ENCODE peak calls at places on chromosomes 11 and 22, in seven cellular contexts. One of them, this sample, is unnamed.

GRCh38 chr11:61617515-61617914 is 36.6 kb upstream of the SYT7 start:
- DNase-seq in neural crest cell: no peak
- DNase-seq in endothelial cell: no peak
- DNase-seq in cardiac muscle cell: no peak
- DNase-seq in fibroblast of mammary gland: peak
- DNase-seq in lower leg skin: no peak
- DNase-seq in neural progenitor cell: no peak
- DNase-seq in this sample: no peak

GRCh38 chr11:69173925-69174591 is 18.3 kb downstream of the SMIM38 start:
- DNase-seq in neural crest cell: no peak
- DNase-seq in endothelial cell: no peak
- DNase-seq in cardiac muscle cell: no peak
- DNase-seq in fibroblast of mammary gland: no peak
- DNase-seq in lower leg skin: no peak
- DNase-seq in neural progenitor cell: no peak
- DNase-seq in this sample: no peak

GRCh38 chr11:128029219-128029722 is 558.1 kb downstream of the ETS1 start:
- DNase-seq in neural crest cell: no peak
- DNase-seq in endothelial cell: no peak
- DNase-seq in cardiac muscle cell: no peak
- DNase-seq in fibroblast of mammary gland: peak
- DNase-seq in lower leg skin: no peak
- DNase-seq in neural progenitor cell: no peak
- DNase-seq in this sample: no peak

GRCh38 chr11:64239662-64240466 is 1.0 kb upstream of the FKBP2 start:
- DNase-seq in neural crest cell: no peak
- DNase-seq in endothelial cell: no peak
- DNase-seq in cardiac muscle cell: no peak
- DNase-seq in fibroblast of mammary gland: no peak
- DNase-seq in lower leg skin: no peak
- DNase-seq in neural progenitor cell: no peak
- DNase-seq in this sample: no peak

GRCh38 chr11:34583818-34584217 is 37.1 kb upstream of the EHF start:
- DNase-seq in neural crest cell: no peak
- DNase-seq in endothelial cell: no peak
- DNase-seq in cardiac muscle cell: no peak
- DNase-seq in fibroblast of mammary gland: no peak
- DNase-seq in lower leg skin: no peak
- DNase-seq in neural progenitor cell: no peak
- DNase-seq in this sample: no peak

GRCh38 chr11:12113294-12113693 is 2.9 kb downstream of the MICAL2 start:
- DNase-seq in neural crest cell: no peak
- DNase-seq in endothelial cell: no peak
- DNase-seq in cardiac muscle cell: no peak
- DNase-seq in fibroblast of mammary gland: no peak
- DNase-seq in lower leg skin: no peak
- DNase-seq in neural progenitor cell: no peak
- DNase-seq in this sample: no peak

GRCh38 chr11:76824083-76824939 is 36.4 kb upstream of the ACER3 start:
- DNase-seq in neural crest cell: no peak
- DNase-seq in endothelial cell: no peak
- DNase-seq in cardiac muscle cell: no peak
- DNase-seq in fibroblast of mammary gland: peak
- DNase-seq in lower leg skin: no peak
- DNase-seq in neural progenitor cell: no peak
- DNase-seq in this sample: peak

GRCh38 chr11:108693852-108694251 is 29.0 kb downstream of the DDX10 start:
- DNase-seq in neural crest cell: no peak
- DNase-seq in endothelial cell: no peak
- DNase-seq in cardiac muscle cell: no peak
- DNase-seq in fibroblast of mammary gland: peak
- DNase-seq in lower leg skin: no peak
- DNase-seq in neural progenitor cell: no peak
- DNase-seq in this sample: no peak

GRCh38 chr11:58059011-58059358 is 28.2 kb downstream of the OR6Q1 start:
- DNase-seq in neural crest cell: no peak
- DNase-seq in endothelial cell: no peak
- DNase-seq in cardiac muscle cell: peak
- DNase-seq in fibroblast of mammary gland: peak
- DNase-seq in lower leg skin: no peak
- DNase-seq in neural progenitor cell: peak
- DNase-seq in this sample: no peak

GRCh38 chr11:65643971-65644370 is 6.1 kb downstream of the SIPA1 start:
- DNase-seq in neural crest cell: no peak
- DNase-seq in endothelial cell: no peak
- DNase-seq in cardiac muscle cell: no peak
- DNase-seq in fibroblast of mammary gland: no peak
- DNase-seq in lower leg skin: no peak
- DNase-seq in neural progenitor cell: no peak
- DNase-seq in this sample: no peak

GRCh38 chr22:23120415-23120899 is 21.3 kb downstream of the RSPH14 start:
- DNase-seq in neural crest cell: no peak
- DNase-seq in endothelial cell: no peak
- DNase-seq in cardiac muscle cell: no peak
- DNase-seq in fibroblast of mammary gland: no peak
- DNase-seq in lower leg skin: no peak
- DNase-seq in neural progenitor cell: no peak
- DNase-seq in this sample: no peak

GRCh38 chr11:123357990-123358827 is 71.9 kb upstream of the GRAMD1B start:
- DNase-seq in neural crest cell: peak
- DNase-seq in endothelial cell: peak
- DNase-seq in cardiac muscle cell: peak
- DNase-seq in fibroblast of mammary gland: peak
- DNase-seq in lower leg skin: no peak
- DNase-seq in neural progenitor cell: peak
- DNase-seq in this sample: peak

GRCh38 chr22:30314918-30315317 is 11.8 kb downstream of the TBC1D10A start:
- DNase-seq in neural crest cell: no peak
- DNase-seq in endothelial cell: no peak
- DNase-seq in cardiac muscle cell: no peak
- DNase-seq in fibroblast of mammary gland: no peak
- DNase-seq in lower leg skin: no peak
- DNase-seq in neural progenitor cell: no peak
- DNase-seq in this sample: no peak

GRCh38 chr11:72189448-72190250 is 2.3 kb upstream of the FOLR1 start:
- DNase-seq in neural crest cell: no peak
- DNase-seq in endothelial cell: no peak
- DNase-seq in cardiac muscle cell: no peak
- DNase-seq in fibroblast of mammary gland: no peak
- DNase-seq in lower leg skin: peak
- DNase-seq in neural progenitor cell: peak
- DNase-seq in this sample: no peak

GRCh38 chr11:121393855-121394254 is 58.3 kb upstream of the SORL1 start:
- DNase-seq in neural crest cell: no peak
- DNase-seq in endothelial cell: no peak
- DNase-seq in cardiac muscle cell: no peak
- DNase-seq in fibroblast of mammary gland: no peak
- DNase-seq in lower leg skin: no peak
- DNase-seq in neural progenitor cell: no peak
- DNase-seq in this sample: no peak

GRCh38 chr11:129023968-129024676 is 81.5 kb upstream of the TP53AIP1 start:
- DNase-seq in neural crest cell: no peak
- DNase-seq in endothelial cell: no peak
- DNase-seq in cardiac muscle cell: peak
- DNase-seq in fibroblast of mammary gland: no peak
- DNase-seq in lower leg skin: no peak
- DNase-seq in neural progenitor cell: peak
- DNase-seq in this sample: no peak

GRCh38 chr11:120344302-120345004 is 8.2 kb downstream of the ARHGEF12 start:
- DNase-seq in neural crest cell: no peak
- DNase-seq in endothelial cell: no peak
- DNase-seq in cardiac muscle cell: no peak
- DNase-seq in fibroblast of mammary gland: peak
- DNase-seq in lower leg skin: no peak
- DNase-seq in neural progenitor cell: no peak
- DNase-seq in this sample: no peak

GRCh38 chr11:12840871-12841516 is 166.8 kb downstream of the TEAD1 start:
- DNase-seq in neural crest cell: no peak
- DNase-seq in endothelial cell: no peak
- DNase-seq in cardiac muscle cell: no peak
- DNase-seq in fibroblast of mammary gland: peak
- DNase-seq in lower leg skin: no peak
- DNase-seq in neural progenitor cell: peak
- DNase-seq in this sample: no peak

GRCh38 chr11:88188251-88189030 is 13.2 kb upstream of the RAB38 start:
- DNase-seq in neural crest cell: no peak
- DNase-seq in endothelial cell: no peak
- DNase-seq in cardiac muscle cell: no peak
- DNase-seq in fibroblast of mammary gland: no peak
- DNase-seq in lower leg skin: no peak
- DNase-seq in neural progenitor cell: no peak
- DNase-seq in this sample: no peak

GRCh38 chr11:35593143-35593542 is 25.1 kb upstream of the FJX1 start:
- DNase-seq in neural crest cell: no peak
- DNase-seq in endothelial cell: no peak
- DNase-seq in cardiac muscle cell: no peak
- DNase-seq in fibroblast of mammary gland: peak
- DNase-seq in lower leg skin: no peak
- DNase-seq in neural progenitor cell: no peak
- DNase-seq in this sample: no peak

GRCh38 chr11:70824590-70825300 is 426.4 kb downstream of the CTTN start:
- DNase-seq in neural crest cell: no peak
- DNase-seq in endothelial cell: no peak
- DNase-seq in cardiac muscle cell: no peak
- DNase-seq in fibroblast of mammary gland: no peak
- DNase-seq in lower leg skin: no peak
- DNase-seq in neural progenitor cell: peak
- DNase-seq in this sample: no peak

GRCh38 chr11:45102810-45103621 is 43.4 kb upstream of the PRDM11 start:
- DNase-seq in neural crest cell: peak
- DNase-seq in endothelial cell: peak
- DNase-seq in cardiac muscle cell: peak
- DNase-seq in fibroblast of mammary gland: peak
- DNase-seq in lower leg skin: peak
- DNase-seq in neural progenitor cell: peak
- DNase-seq in this sample: peak

GRCh38 chr11:113339909-113340569 is 25.7 kb downstream of the TTC12 start:
- DNase-seq in neural crest cell: no peak
- DNase-seq in endothelial cell: no peak
- DNase-seq in cardiac muscle cell: no peak
- DNase-seq in fibroblast of mammary gland: no peak
- DNase-seq in lower leg skin: no peak
- DNase-seq in neural progenitor cell: no peak
- DNase-seq in this sample: no peak

GRCh38 chr22:33451851-33452469 is 393.8 kb upstream of the SYN3 start:
- DNase-seq in neural crest cell: no peak
- DNase-seq in endothelial cell: no peak
- DNase-seq in cardiac muscle cell: peak
- DNase-seq in fibroblast of mammary gland: no peak
- DNase-seq in lower leg skin: no peak
- DNase-seq in neural progenitor cell: no peak
- DNase-seq in this sample: no peak

GRCh38 chr11:11569936-11570491 is 51.8 kb downstream of the GALNT18 start:
- DNase-seq in neural crest cell: no peak
- DNase-seq in endothelial cell: peak
- DNase-seq in cardiac muscle cell: no peak
- DNase-seq in fibroblast of mammary gland: peak
- DNase-seq in lower leg skin: peak
- DNase-seq in neural progenitor cell: no peak
- DNase-seq in this sample: no peak

DNA sequence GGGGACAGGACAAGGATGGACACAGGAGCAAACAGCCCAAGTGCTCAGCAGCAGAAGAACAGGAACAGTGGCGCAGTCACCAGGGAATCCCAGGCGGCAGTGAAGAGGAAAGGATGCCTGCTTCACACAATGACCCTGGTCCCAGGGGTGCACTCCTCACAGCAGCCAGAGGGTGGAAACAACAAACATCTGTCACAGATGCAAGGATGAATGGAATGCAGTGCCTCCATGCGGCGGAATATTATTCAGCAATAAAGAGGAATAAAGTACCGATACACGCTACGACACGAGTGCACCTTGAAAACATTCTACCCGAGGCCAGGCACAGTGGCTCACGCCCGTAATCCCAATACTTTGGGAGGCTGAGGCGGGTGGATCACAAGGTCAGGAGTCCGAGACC is 12.7 kb downstream of the CSNK1E start:
- DNase-seq in neural crest cell: no peak
- DNase-seq in endothelial cell: no peak
- DNase-seq in cardiac muscle cell: no peak
- DNase-seq in fibroblast of mammary gland: peak
- DNase-seq in lower leg skin: no peak
- DNase-seq in neural progenitor cell: no peak
- DNase-seq in this sample: no peak
- TF ChIP-seq CTCF in neural crest cell: peak
- TF ChIP-seq CTCF in endothelial cell: no peak
- TF ChIP-seq CTCF in cardiac muscle cell: no peak
- TF ChIP-seq CTCF in fibroblast of mammary gland: peak
- TF ChIP-seq CTCF in lower leg skin: no peak
- TF ChIP-seq CTCF in neural progenitor cell: peak
- TF ChIP-seq CTCF in this sample: no peak

GRCh38 chr22:36321797-36322601 is 65.8 kb downstream of the MYH9 start:
- DNase-seq in neural crest cell: no peak
- DNase-seq in endothelial cell: no peak
- DNase-seq in cardiac muscle cell: no peak
- DNase-seq in fibroblast of mammary gland: no peak
- DNase-seq in lower leg skin: no peak
- DNase-seq in neural progenitor cell: no peak
- DNase-seq in this sample: no peak

GRCh38 chr22:36323182-36323854 is 64.4 kb downstream of the MYH9 start:
- DNase-seq in neural crest cell: no peak
- DNase-seq in endothelial cell: no peak
- DNase-seq in cardiac muscle cell: peak
- DNase-seq in fibroblast of mammary gland: peak
- DNase-seq in lower leg skin: peak
- DNase-seq in neural progenitor cell: no peak
- DNase-seq in this sample: no peak

GRCh38 chr22:36323855-36324331 is 63.9 kb downstream of the MYH9 start:
- DNase-seq in neural crest cell: no peak
- DNase-seq in endothelial cell: no peak
- DNase-seq in cardiac muscle cell: no peak
- DNase-seq in fibroblast of mammary gland: peak
- DNase-seq in lower leg skin: no peak
- DNase-seq in neural progenitor cell: no peak
- DNase-seq in this sample: no peak

GRCh38 chr22:36324414-36324813 is 63.4 kb downstream of the MYH9 start:
- DNase-seq in neural crest cell: no peak
- DNase-seq in endothelial cell: no peak
- DNase-seq in cardiac muscle cell: no peak
- DNase-seq in fibroblast of mammary gland: no peak
- DNase-seq in lower leg skin: no peak
- DNase-seq in neural progenitor cell: no peak
- DNase-seq in this sample: no peak

GRCh38 chr22:36322602-36322915 is 65.2 kb downstream of the MYH9 start:
- DNase-seq in neural crest cell: no peak
- DNase-seq in endothelial cell: no peak
- DNase-seq in cardiac muscle cell: no peak
- DNase-seq in fibroblast of mammary gland: no peak
- DNase-seq in lower leg skin: no peak
- DNase-seq in neural progenitor cell: no peak
- DNase-seq in this sample: no peak
- TF ChIP-seq CTCF in neural crest cell: no peak
- TF ChIP-seq CTCF in endothelial cell: no peak
- TF ChIP-seq CTCF in cardiac muscle cell: no peak
- TF ChIP-seq CTCF in fibroblast of mammary gland: no peak
- TF ChIP-seq CTCF in lower leg skin: no peak
- TF ChIP-seq CTCF in neural progenitor cell: no peak
- TF ChIP-seq CTCF in this sample: no peak

GRCh38 chr11:107683807-107684206 is 28.0 kb downstream of the SLN start:
- DNase-seq in neural crest cell: no peak
- DNase-seq in endothelial cell: peak
- DNase-seq in cardiac muscle cell: no peak
- DNase-seq in fibroblast of mammary gland: peak
- DNase-seq in lower leg skin: no peak
- DNase-seq in neural progenitor cell: peak
- DNase-seq in this sample: no peak
- TF ChIP-seq CTCF in neural crest cell: peak
- TF ChIP-seq CTCF in endothelial cell: peak
- TF ChIP-seq CTCF in cardiac muscle cell: peak
- TF ChIP-seq CTCF in fibroblast of mammary gland: peak
- TF ChIP-seq CTCF in lower leg skin: no peak
- TF ChIP-seq CTCF in neural progenitor cell: peak
- TF ChIP-seq CTCF in this sample: peak

GRCh38 chr11:124865902-124866851 is 945 bp downstream of the ROBO3 start:
- DNase-seq in neural crest cell: peak
- DNase-seq in endothelial cell: peak
- DNase-seq in cardiac muscle cell: peak
- DNase-seq in fibroblast of mammary gland: no peak
- DNase-seq in lower leg skin: peak
- DNase-seq in neural progenitor cell: peak
- DNase-seq in this sample: no peak
- TF ChIP-seq CTCF in neural crest cell: peak
- TF ChIP-seq CTCF in endothelial cell: peak
- TF ChIP-seq CTCF in cardiac muscle cell: peak
- TF ChIP-seq CTCF in fibroblast of mammary gland: peak
- TF ChIP-seq CTCF in lower leg skin: no peak
- TF ChIP-seq CTCF in neural progenitor cell: peak
- TF ChIP-seq CTCF in this sample: peak